ENCODE peak calls at places on chromosome 6, in four cellular contexts. I is sigmoid colon, A is skeletal muscle cell, B is GM18507. E is an unnamed sample.

GRCh38 chr6:7230327-7230691 is 82.7 kb downstream of the SSR1 start:
- DNase-seq in I (no peak), B (no peak), A (no peak), E (no peak)

GRCh38 chr6:25874822-25875562 is 949 bp upstream of the SLC17A3 start:
- DNase-seq in A (no peak), I (no peak), B (no peak), E (no peak)

GRCh38 chr6:137738197-137738596 is 128.9 kb upstream of the TNFAIP3 start:
- DNase-seq in I (no peak), A (peak; percentile 84), B (no peak), E (no peak)

GRCh38 chr6:150076196-150076893 is 7.4 kb upstream of the ULBP3 start:
- DNase-seq in I (no peak), B (no peak), A (no peak), E (no peak)

GRCh38 chr6:422423-423061 is 31.0 kb downstream of the IRF4 start:
- DNase-seq in B (peak; percentile 64), I (no peak), A (peak; percentile 90), E (no peak)

GRCh38 chr6:97215157-97215769 is 67.8 kb downstream of the MMS22L start:
- DNase-seq in I (no peak), B (no peak), A (peak; percentile 25), E (no peak)

GRCh38 chr6:149903938-149904611 is 6.2 kb upstream of the RAET1E start:
- DNase-seq in A (no peak), I (no peak), B (no peak), E (peak; percentile 50)

GRCh38 chr6:35977308-35977707 is 47.1 kb downstream of the SLC26A8 start:
- DNase-seq in B (no peak), A (no peak), I (no peak), E (no peak)

GRCh38 chr6:78511019-78511418 is 356.3 kb upstream of the IRAK1BP1 start:
- DNase-seq in I (no peak), A (no peak), B (no peak), E (no peak)

GRCh38 chr6:49336514-49337131 is 126.4 kb downstream of the MMUT start:
- DNase-seq in I (no peak), B (no peak), A (no peak), E (no peak)

GRCh38 chr6:33737267-33738026 is 9.3 kb downstream of the IP6K3 start:
- DNase-seq in A (no peak), B (no peak), I (no peak), E (peak; percentile 81)

GRCh38 chr6:75205776-75206334 is at the start of gene COL12A1:
- DNase-seq in B (no peak), I (peak; percentile 99), A (peak; percentile 99), E (peak; percentile 91)

GRCh38 chr6:16947461-16948159 is 154.2 kb upstream of the STMND1 start:
- DNase-seq in I (peak; percentile 70), A (peak; percentile 97), B (no peak), E (no peak)

GRCh38 chr6:117547688-117548621 is 54.4 kb downstream of the GOPC start:
- DNase-seq in I (peak; percentile 74), A (no peak), B (no peak), E (peak; percentile 88)

GRCh38 chr6:56984374-56984773 is 29.5 kb downstream of the BEND6 start:
- DNase-seq in A (peak; percentile 1), B (no peak), I (no peak), E (no peak)

GRCh38 chr6:2793491-2794151 is 28.4 kb downstream of the WRNIP1 start:
- DNase-seq in I (peak; percentile 65), B (no peak), A (no peak), E (no peak)

GRCh38 chr6:154766993-154767392 is 33.8 kb downstream of the SCAF8 start:
- DNase-seq in A (no peak), I (no peak), B (no peak), E (no peak)

GRCh38 chr6:32742374-32742773 is 1.2 kb downstream of the HLA-DQA2 start:
- DNase-seq in I (no peak), A (no peak), B (no peak), E (no peak)

GRCh38 chr6:100175814-100176275 is 181.8 kb upstream of the MCHR2 start:
- DNase-seq in I (no peak), A (peak; percentile 95), B (no peak), E (no peak)

GRCh38 chr6:152952866-152953509 is 29.9 kb downstream of the FBXO5 start:
- DNase-seq in A (no peak), B (no peak), I (no peak), E (no peak)

GRCh38 chr6:12815089-12815488 is 98.5 kb downstream of the PHACTR1 start:
- DNase-seq in I (no peak), B (no peak), A (no peak), E (no peak)

GRCh38 chr6:169626169-169626833 is 75.5 kb downstream of the WDR27 start:
- DNase-seq in A (no peak), I (no peak), B (no peak), E (no peak)

GRCh38 chr6:125953502-125953875 is 3.1 kb upstream of the HINT3 start:
- DNase-seq in B (no peak), I (no peak), A (no peak), E (no peak)

GRCh38 chr6:31620586-31621319 is at the start of gene PRRC2A:
- DNase-seq in I (peak; percentile 92), A (no peak), B (peak; percentile 91), E (peak; percentile 96)

GRCh38 chr6:33755070-33755869 is 8.6 kb upstream of the IP6K3 start:
- DNase-seq in I (no peak), B (no peak), A (no peak), E (no peak)

GRCh38 chr6:12608016-12608860 is 108.3 kb upstream of the PHACTR1 start:
- DNase-seq in A (no peak), B (peak; percentile 36), I (no peak), E (no peak)

GRCh38 chr6:70219943-70220613 is 82.8 kb downstream of the COL9A1 start:
- DNase-seq in I (no peak), A (no peak), B (no peak), E (no peak)

GRCh38 chr6:97203343-97203742 is 79.7 kb downstream of the MMS22L start:
- DNase-seq in B (no peak), A (peak; percentile 23), I (no peak), E (no peak)

GRCh38 chr6:31400467-31401289 is 2.7 kb upstream of the MICA start:
- DNase-seq in B (peak; percentile 39), I (peak; percentile 91), A (no peak), E (peak; percentile 95)

GRCh38 chr6:168734523-168734922 is 293.5 kb downstream of the SMOC2 start:
- DNase-seq in I (no peak), B (no peak), A (no peak), E (no peak)

GRCh38 chr6:130362128-130362527 is 3.7 kb upstream of the TMEM200A start:
- DNase-seq in I (no peak), A (no peak), B (no peak), E (no peak)

GRCh38 chr6:157241411-157241979 is 81.8 kb downstream of the TMEM242 start:
- DNase-seq in A (no peak), I (no peak), B (no peak), E (no peak)

GRCh38 chr6:115591973-115592486 is 468.7 kb downstream of the FRK start:
- DNase-seq in A (no peak), I (no peak), B (no peak), E (no peak)